ENCODE peak calls at places on chromosomes 4 and X, in eight cellular contexts. B, R, P, A, F, G, D and H are unnamed samples.

GRCh38 chrX:39309721-39310152 is 508.5 kb downstream of the MID1IP1 start:
- DNase-seq in P (peak; percentile 13), R (no peak), D (no peak), G (peak; percentile 46), A (no peak), B (no peak), F (no peak), H (no peak)

GRCh38 chr4:42655921-42656735 is 777 bp downstream of the ATP8A1 start:
- DNase-seq in P (peak; percentile 90), D (no peak), B (no peak), G (no peak), F (peak; percentile 74), R (peak; percentile 65), A (no peak), H (no peak)

GRCh38 chrX:40003982-40004535 is 93.7 kb downstream of the BCOR start:
- DNase-seq in R (no peak), A (no peak), G (no peak), F (no peak), D (no peak), P (no peak), B (no peak), H (no peak)

GRCh38 chrX:153476628-153477027 is 6.3 kb upstream of the HAUS7 start:
- DNase-seq in B (no peak), P (no peak), A (no peak), R (no peak), D (peak; percentile 9), G (peak; percentile 56), F (no peak), H (peak; percentile 37)

GRCh38 chrX:70755850-70756249 is 152.7 kb downstream of the TEX11 start:
- DNase-seq in B (no peak), A (no peak), R (no peak), F (peak; percentile 26), P (no peak), G (no peak), D (no peak), H (no peak)

GRCh38 chr4:55321707-55322264 is 24.3 kb upstream of the SRD5A3 start:
- DNase-seq in P (peak; percentile 88), F (no peak), B (no peak), R (peak; percentile 65), G (peak; percentile 93), A (peak; percentile 78), D (peak; percentile 87), H (peak; percentile 83)

GRCh38 chrX:100928660-100929613 is at the start of gene XKRX:
- DNase-seq in G (no peak), P (no peak), B (no peak), A (no peak), D (no peak), R (peak; percentile 71), F (peak; percentile 72), H (peak; percentile 11)

GRCh38 chr4:31929676-31930075 is 1209.5 kb downstream of the PCDH7 start:
- DNase-seq in A (no peak), R (no peak), D (peak; percentile 29), F (no peak), G (peak; percentile 24), P (no peak), B (no peak), H (no peak)

GRCh38 chr4:41883988-41884737 is 51.1 kb upstream of the TMEM33 start:
- DNase-seq in D (no peak), F (no peak), R (no peak), B (no peak), P (no peak), G (no peak), A (no peak), H (no peak)

GRCh38 chrX:68180501-68181061 is 252.7 kb downstream of the OPHN1 start:
- DNase-seq in P (no peak), G (no peak), A (no peak), R (no peak), B (no peak), F (no peak), D (no peak), H (no peak)

GRCh38 chrX:53263597-53264094 is 17.7 kb downstream of the IQSEC2 start:
- DNase-seq in A (peak; percentile 63), R (no peak), F (no peak), D (peak; percentile 13), P (no peak), B (no peak), G (peak; percentile 44), H (peak; percentile 88)

GRCh38 chr4:158458271-158458895 is 63.3 kb upstream of the RXFP1 start:
- DNase-seq in B (no peak), P (no peak), A (no peak), R (no peak), F (no peak), G (no peak), D (no peak), H (no peak)

GRCh38 chr4:36088542-36088941 is 155.8 kb downstream of the ARAP2 start:
- DNase-seq in D (no peak), P (no peak), G (no peak), B (no peak), R (no peak), A (no peak), F (no peak), H (no peak)

GRCh38 chrX:154827624-154828408 is 6.6 kb downstream of the SMIM9 start:
- DNase-seq in A (no peak), B (no peak), G (no peak), D (no peak), R (no peak), F (no peak), P (no peak), H (no peak)

GRCh38 chrX:72609313-72609712 is 36.7 kb upstream of the HDAC8 start:
- DNase-seq in P (no peak), R (no peak), D (peak; percentile 12), B (no peak), F (no peak), A (no peak), G (peak; percentile 50), H (peak; percentile 30)

GRCh38 chr4:148444296-148445070 is 2.3 kb upstream of the NR3C2 start:
- DNase-seq in D (no peak), A (no peak), B (no peak), R (peak; percentile 40), F (peak; percentile 79), G (no peak), P (peak; percentile 88), H (no peak)

GRCh38 chr4:73922766-73923630 is 53.8 kb downstream of the CXCL1 start:
- DNase-seq in P (no peak), B (no peak), R (no peak), G (peak; percentile 85), D (peak; percentile 74), F (no peak), A (peak; percentile 58), H (peak; percentile 75)

GRCh38 chr4:110196206-110196870 is 2.1 kb downstream of the ELOVL6 start:
- DNase-seq in B (no peak), P (peak; percentile 89), G (no peak), A (peak; percentile 28), D (peak; percentile 40), R (peak; percentile 60), F (peak; percentile 84), H (peak; percentile 48)

GRCh38 chrX:46831620-46832327 is 5.1 kb upstream of the RP2 start:
- DNase-seq in G (peak; percentile 37), F (no peak), P (no peak), D (peak; percentile 79), R (no peak), B (no peak), A (peak; percentile 35), H (peak; percentile 81)

GRCh38 chrX:110462957-110463356 is 104.3 kb downstream of the RTL9 start:
- DNase-seq in G (no peak), F (no peak), D (no peak), A (no peak), B (no peak), R (no peak), P (no peak), H (peak; percentile 6)
- TF ChIP-seq CTCF in G (no peak), F (no peak), D (no peak), A (peak; percentile 36), B (no peak), R (no peak), P (no peak), H (peak; percentile 26)

GRCh38 chr4:101031971-101032370 is 315.4 kb downstream of the PPP3CA start:
- DNase-seq in D (no peak), P (no peak), F (no peak), G (no peak), R (no peak), B (no peak), A (no peak), H (no peak)
- H3K4me3 ChIP-seq in D (no peak overlapping the region), P (no peak overlapping the region), F (no peak overlapping the region), G (no peak overlapping the region), R (no peak overlapping the region), B (no peak overlapping the region), A (no peak overlapping the region), H (no peak overlapping the region)

DNA sequence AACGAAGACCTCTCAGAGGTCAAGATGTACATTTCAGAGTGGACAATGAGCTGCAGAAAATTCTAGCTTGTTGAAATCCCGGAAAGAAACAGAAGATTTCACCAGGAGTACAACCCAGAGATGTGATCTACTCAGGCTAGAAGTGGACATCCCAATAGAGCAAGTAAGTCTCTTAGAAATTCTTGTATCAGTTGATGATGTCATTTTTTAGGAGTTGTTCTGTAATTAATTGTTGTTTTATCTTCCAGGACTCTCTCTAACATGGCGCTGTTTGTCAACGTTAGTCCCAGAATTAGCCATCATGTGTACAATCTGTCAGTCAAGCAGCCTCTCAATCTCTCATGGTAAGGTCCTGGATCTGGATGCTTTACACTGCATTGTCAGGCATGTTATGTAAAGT is 174.4 kb downstream of the GRIA3 start:
- DNase-seq in A (no peak), F (no peak), P (no peak), R (no peak), D (no peak), G (no peak), B (no peak), H (no peak)
- TF ChIP-seq CTCF in A (no peak), F (no peak), P (no peak), R (no peak), D (no peak), G (no peak), B (no peak), H (no peak)

GRCh38 chrX:74980802-74981201 is 55.5 kb upstream of the NEXMIF start:
- DNase-seq in P (no peak), G (no peak), D (no peak), B (no peak), A (no peak), F (no peak), R (no peak), H (no peak)
- H3K4me3 ChIP-seq in P (no peak overlapping the region), G (no peak overlapping the region), D (no peak overlapping the region), B (no peak overlapping the region), A (no peak overlapping the region), F (no peak overlapping the region), R (no peak overlapping the region), H (no peak overlapping the region)